ENCODE peak calls at places on chromosomes 11 and 22, in seven cellular contexts. E is spleen; C is NCI-H69; W is glutamatergic neuron; U is Right ventricle myocardium superior; Y is ACHN; Q is effector memory CD8-positive, alpha-beta T cell. X is an unnamed sample.

GRCh38 chr11:73322111-73322985 is 14.3 kb downstream of the ARHGEF17 start:
- DNase-seq in U (no peak), Y (no peak), C (peak), E (no peak), Q (no peak), W (no peak), X (no peak)

GRCh38 chr11:68890490-68891231 is 13.0 kb downstream of the MRPL21 start:
- DNase-seq in Q (no peak), W (no peak), E (peak), Y (no peak), C (peak), U (peak), X (peak)

GRCh38 chr11:38456371-38456770 is 1858.3 kb upstream of the RAG2 start:
- DNase-seq in Q (no peak), U (no peak), E (no peak), Y (no peak), W (no peak), C (no peak), X (no peak)

GRCh38 chr11:87036756-87037449 is 831 bp upstream of the TMEM135 start:
- DNase-seq in U (no peak), Y (peak), Q (no peak), E (no peak), C (no peak), W (peak), X (no peak)

GRCh38 chr22:23251445-23252093 is 71.3 kb downstream of the BCR start:
- DNase-seq in E (no peak), C (peak), W (no peak), Y (no peak), U (no peak), Q (no peak), X (no peak)

GRCh38 chr11:81658722-81659121 is 1074.9 kb downstream of the FAM181B start:
- DNase-seq in Y (peak), C (peak), U (no peak), E (no peak), Q (no peak), W (no peak), X (no peak)

GRCh38 chr11:121563900-121564822 is 111.4 kb upstream of the SORL1-AS1 start:
- DNase-seq in U (no peak), Y (no peak), E (no peak), W (no peak), Q (no peak), C (peak), X (no peak)

GRCh38 chr22:50305658-50306566 is 1.5 kb downstream of the PLXNB2 start:
- DNase-seq in Y (peak), U (peak), E (no peak), C (peak), W (no peak), Q (no peak), X (peak)

GRCh38 chr11:1876361-1877063 is 15.2 kb downstream of the PRR33 start:
- DNase-seq in C (peak), E (peak), Y (peak), W (peak), Q (no peak), U (peak), X (peak)